ENCODE peak calls at places on chromosomes 12 and 14, in five cellular contexts. L is CD4-positive, CD25-positive, alpha-beta regulatory T cell; K is islet precursor cell; B is AG20443; P is AG10803. R is an unnamed sample.
A peak's percentile ranks its signal among the peaks of the same experiment; 100 is the strongest.

GRCh38 chr14:68556253-68556652 is 236.6 kb downstream of the ZFP36L1 start:
- DNase-seq in L (no peak), K (no peak), B (no peak), P (no peak), R (no peak)

GRCh38 chr12:20451759-20452158 is 83.4 kb downstream of the PDE3A start:
- DNase-seq in L (no peak), K (peak; percentile 71), B (peak; percentile 13), P (peak; percentile 41), R (no peak)

GRCh38 chr12:46134852-46135251 is 134.0 kb downstream of the SLC38A1 start:
- DNase-seq in L (no peak), K (no peak), B (no peak), P (no peak), R (no peak)

GRCh38 chr14:105199093-105199492 is 18.0 kb upstream of the NUDT14 start:
- DNase-seq in L (no peak), K (no peak), B (peak; percentile 38), P (no peak), R (no peak)

GRCh38 chr12:51593539-51593938 is 2.5 kb downstream of the SCN8A start:
- DNase-seq in L (peak; percentile 18), K (peak; percentile 79), B (peak; percentile 63), P (peak; percentile 70), R (peak; percentile 72)

GRCh38 chr14:61662437-61663311 is 32.6 kb upstream of the HIF1A start:
- DNase-seq in L (peak; percentile 54), K (peak; percentile 97), B (peak; percentile 47), P (peak; percentile 46), R (peak; percentile 66)

GRCh38 chr12:54374555-54375257 is 9.8 kb downstream of the ZNF385A start:
- DNase-seq in L (no peak), K (no peak), B (no peak), P (no peak), R (no peak)

GRCh38 chr12:38053655-38054464 is 262.7 kb upstream of the ALG10B start:
- DNase-seq in L (no peak), K (no peak), B (no peak), P (no peak), R (no peak)

GRCh38 chr14:100076133-100076532 is 10.9 kb downstream of the EVL start:
- DNase-seq in L (no peak), K (peak; percentile 77), B (peak; percentile 30), P (peak; percentile 23), R (peak; percentile 27)

GRCh38 chr14:100294213-100294962 is 11.9 kb downstream of the SLC25A29 start:
- DNase-seq in L (no peak), K (peak; percentile 52), B (peak; percentile 58), P (no peak), R (peak; percentile 58)

GRCh38 chr14:31550589-31550988 is 10.6 kb upstream of the NUBPL start:
- DNase-seq in L (no peak), K (no peak), B (no peak), P (no peak), R (no peak)

GRCh38 chr14:73743431-73743931 is 29.3 kb upstream of the PNMA1 start:
- DNase-seq in L (peak; percentile 49), K (peak; percentile 52), B (no peak), P (peak; percentile 44), R (no peak)

GRCh38 chr14:68824517-68825347 is 31.9 kb upstream of the ZFP36L1 start:
- DNase-seq in L (no peak), K (peak; percentile 92), B (peak; percentile 94), P (peak; percentile 74), R (peak; percentile 75)